ENCODE peak calls at places on chromosomes 6 and 20, in four cellular contexts. I is HCT116, S is HepG2, W is K562. F is an unnamed sample.
A peak's percentile ranks its signal among the peaks of the same experiment; 100 is the strongest.

GRCh38 chr20:45365444-45365970 is 2.6 kb downstream of the SYS1 start:
- DNase-seq in I (no peak), S (no peak), W (no peak), F (no peak)

GRCh38 chr20:10271470-10272219 is 53.0 kb downstream of the SNAP25 start:
- DNase-seq in I (no peak), S (no peak), W (no peak), F (no peak)

GRCh38 chr6:56909115-56909907 is 45.6 kb upstream of the BEND6 start:
- DNase-seq in I (no peak), S (no peak), W (no peak), F (peak; percentile 67)

GRCh38 chr20:42483694-42484303 is 705.9 kb downstream of the PTPRT start:
- DNase-seq in I (no peak), S (peak; percentile 32), W (peak; percentile 71), F (no peak)

GRCh38 chr20:53828673-53829085 is 235.0 kb upstream of the ZNF217 start:
- DNase-seq in I (peak; percentile 29), S (no peak), W (peak; percentile 23), F (peak; percentile 67)

GRCh38 chr20:11035211-11035610 is 361.4 kb upstream of the JAG1 start:
- DNase-seq in I (no peak), S (no peak), W (no peak), F (no peak)

GRCh38 chr6:134678436-134678889 is 271.4 kb downstream of the ALDH8A1 start:
- DNase-seq in I (no peak), S (no peak), W (no peak), F (no peak)

GRCh38 chr6:89122625-89123024 is 4.8 kb upstream of the SRSF12 start:
- DNase-seq in I (peak; percentile 21), S (peak; percentile 53), W (no peak), F (no peak)

GRCh38 chr6:84508334-84508733 is 256.1 kb downstream of the TBX18 start:
- DNase-seq in I (no peak), S (no peak), W (no peak), F (no peak)

GRCh38 chr20:58518896-58519593 is 3.8 kb upstream of the APCDD1L start:
- DNase-seq in I (no peak), S (no peak), W (no peak), F (no peak)

GRCh38 chr20:19181552-19181951 is 30.9 kb upstream of the SLC24A3 start:
- DNase-seq in I (no peak), S (no peak), W (no peak), F (no peak)

DNA sequence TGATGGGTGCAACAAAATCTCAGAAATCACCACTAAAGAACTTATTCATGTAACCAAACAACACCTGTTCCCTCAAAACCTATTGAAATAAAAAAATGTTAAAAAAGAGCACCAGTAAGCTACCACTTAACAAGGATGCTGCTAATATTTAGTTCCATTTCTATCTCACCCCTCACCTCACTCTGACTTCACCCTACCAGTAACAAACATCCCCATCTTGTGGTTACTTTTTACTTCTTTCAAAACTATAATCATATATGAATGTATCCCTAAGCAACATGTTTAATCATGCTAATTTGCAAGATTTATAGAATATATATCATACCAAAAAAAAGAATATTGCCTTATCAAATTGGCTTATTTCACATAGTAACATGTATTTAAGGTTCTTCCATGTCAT is 27.4 kb upstream of the SLC24A3 start:
- DNase-seq in I (no peak), S (no peak), W (no peak), F (no peak)
- TF ChIP-seq TCF7L2 in I (no peak), S (no peak), W (no peak), F (no peak)

DNA sequence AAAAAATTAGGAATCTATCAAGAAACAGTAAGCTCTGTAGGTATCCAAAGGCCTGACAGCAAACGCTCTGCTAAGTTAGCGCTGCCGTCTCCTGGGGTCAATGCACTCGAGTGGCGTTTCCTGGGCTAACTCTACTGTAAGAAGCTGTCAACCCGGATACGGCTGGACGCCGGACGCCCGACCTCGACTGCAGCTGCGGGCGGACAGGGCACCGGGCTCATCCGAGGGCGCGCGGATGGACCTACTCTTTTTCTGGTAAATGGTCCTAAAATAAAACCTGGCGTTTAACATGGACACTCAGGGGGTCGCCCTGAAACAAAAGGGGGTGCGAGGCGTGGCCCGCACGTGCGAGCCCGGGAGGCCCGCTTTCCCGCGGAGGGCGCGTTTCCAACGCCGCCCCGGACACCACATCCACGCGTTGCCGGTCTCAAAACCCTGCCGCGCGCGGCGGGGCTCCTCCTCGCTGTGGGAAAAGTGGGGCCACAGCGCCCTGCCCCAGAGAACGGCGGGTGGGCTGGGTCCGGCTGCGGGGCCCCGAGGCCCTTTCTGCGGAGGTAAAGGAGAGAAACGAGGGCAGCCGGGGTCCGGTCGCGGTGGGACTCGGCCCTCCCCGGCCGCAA is 535 bp downstream of the TCP1 start:
- DNase-seq in I (no peak), S (peak; percentile 47), W (peak; percentile 74), F (no peak)
- H3K4me1 ChIP-seq in I (peaks cover 20% of the 10 kb centered on the region), S (peaks cover 68% of the 10 kb centered on the region), W (peaks cover 14% of the 10 kb centered on the region), F (peaks cover 28% of the 10 kb centered on the region)

DNA sequence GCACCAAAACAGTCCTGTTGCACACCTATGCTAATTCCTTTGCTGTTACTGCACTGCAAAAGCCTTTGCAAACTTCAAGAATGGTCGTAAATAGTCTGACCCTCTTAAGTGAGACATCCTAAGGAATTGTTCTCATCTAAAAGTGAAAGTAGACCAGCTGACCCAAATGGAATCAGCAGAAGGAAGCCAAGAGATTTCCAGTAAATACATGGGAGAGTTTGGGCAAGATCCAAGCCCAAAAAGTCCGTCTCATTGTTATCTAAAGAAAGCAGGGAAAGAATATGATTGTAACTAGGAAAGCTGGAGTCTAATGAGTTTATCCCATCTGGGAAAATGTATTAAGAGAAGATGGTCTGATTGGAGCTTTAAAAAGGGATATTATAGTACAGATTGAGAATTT is 43.0 kb upstream of the HIVEP1 start:
- DNase-seq in I (no peak), S (no peak), W (no peak), F (no peak)
- TF ChIP-seq POLR2AphosphoS5 in I (no peak), S (no peak), W (no peak), F (no peak)

GRCh38 chr20:37223053-37223452 is 38.6 kb downstream of the GHRH start:
- DNase-seq in I (no peak), S (no peak), W (no peak), F (no peak)
- TF ChIP-seq TCF7L2 in I (no peak), S (no peak), W (no peak), F (no peak)

DNA sequence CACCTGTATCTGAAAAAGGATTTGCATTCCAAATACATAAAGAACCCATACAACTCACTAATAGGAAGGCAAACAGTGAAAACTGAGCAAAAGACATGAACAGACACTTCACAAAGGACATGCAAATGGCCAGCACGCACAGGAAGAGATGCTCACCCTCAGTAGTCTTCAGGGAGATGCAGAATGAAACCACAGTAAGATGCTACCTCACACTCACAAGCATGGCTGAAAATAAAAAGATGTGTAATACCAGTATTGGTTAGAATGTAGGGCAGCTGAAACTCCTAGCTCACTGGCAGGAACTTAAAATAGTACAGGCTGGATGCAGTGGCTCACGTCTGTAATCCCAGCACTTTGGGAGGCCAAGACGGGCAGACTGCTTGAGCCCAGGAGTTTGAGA is 64.6 kb downstream of the SNX5 start:
- DNase-seq in I (no peak), S (no peak), W (no peak), F (no peak)
- H3K4me1 ChIP-seq in I (peaks cover 7% of the 10 kb centered on the region), S (peaks cover under 1% of the 10 kb centered on the region), W (no peaks in the 10 kb centered on the region), F (no peaks in the 10 kb centered on the region)

GRCh38 chr20:33653900-33654596 is 8.1 kb upstream of the C20orf144 start:
- DNase-seq in I (no peak), S (no peak), W (no peak), F (no peak)

GRCh38 chr20:33651562-33652048 is 10.5 kb upstream of the C20orf144 start:
- DNase-seq in I (no peak), S (no peak), W (no peak), F (no peak)

GRCh38 chr20:33655164-33655563 is 7.0 kb upstream of the C20orf144 start:
- DNase-seq in I (no peak), S (no peak), W (no peak), F (no peak)

GRCh38 chr20:33654680-33655161 is 7.4 kb upstream of the C20orf144 start:
- DNase-seq in I (no peak), S (no peak), W (no peak), F (no peak)

DNA sequence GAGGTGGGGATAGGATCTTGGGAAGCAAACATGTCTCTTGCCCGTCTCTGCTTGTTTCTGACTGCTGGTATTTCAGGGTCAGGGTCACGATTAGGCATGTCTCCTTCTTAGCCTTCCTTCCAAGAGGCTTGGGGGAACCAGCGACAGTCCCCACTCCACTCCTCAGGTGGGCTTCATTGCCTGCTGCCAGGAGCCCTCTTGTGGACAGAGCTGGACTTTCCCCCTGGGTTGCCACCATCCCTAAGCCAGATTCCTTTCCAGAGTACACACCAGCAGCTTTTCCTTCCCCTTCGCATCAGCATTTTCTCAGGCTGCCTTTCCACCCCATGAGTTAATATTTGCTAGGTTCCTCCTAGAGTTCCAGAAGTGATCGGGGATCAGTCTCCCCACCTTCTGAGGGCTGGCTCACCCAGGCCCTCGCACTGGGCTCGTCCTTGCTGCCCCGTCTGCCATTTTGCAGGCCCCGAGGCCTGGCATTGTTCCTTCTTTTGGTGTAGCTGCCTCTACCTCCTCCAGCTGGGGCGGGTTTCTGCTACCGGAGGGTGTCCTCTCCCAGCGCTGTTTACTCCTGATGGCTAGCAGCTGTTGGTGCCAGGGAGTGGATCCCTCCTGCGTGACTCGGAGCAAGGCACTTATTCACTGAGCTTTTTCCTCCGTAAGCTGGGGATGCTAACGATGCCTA is 8.8 kb upstream of the C20orf144 start:
- DNase-seq in I (peak; percentile 35), S (peak; percentile 75), W (peak; percentile 72), F (peak; percentile 55)
- TF ChIP-seq POLR2AphosphoS5 in I (peak; percentile 38), S (peak; percentile 46), W (no peak), F (peak; percentile 64)

GRCh38 chr6:143581835-143582480 is 70.4 kb upstream of the FUCA2 start:
- DNase-seq in I (no peak), S (peak; percentile 42), W (no peak), F (no peak)
- TF ChIP-seq TCF7L2 in I (no peak), S (no peak), W (no peak), F (no peak)

GRCh38 chr20:50001784-50002311 is 19.1 kb downstream of the SNAI1 start:
- DNase-seq in I (no peak), S (no peak), W (no peak), F (no peak)
- H3K4me1 ChIP-seq in I (no peaks in the 10 kb centered on the region), S (peaks cover 45% of the 10 kb centered on the region), W (peaks cover 7% of the 10 kb centered on the region), F (peaks cover 10% of the 10 kb centered on the region)

DNA sequence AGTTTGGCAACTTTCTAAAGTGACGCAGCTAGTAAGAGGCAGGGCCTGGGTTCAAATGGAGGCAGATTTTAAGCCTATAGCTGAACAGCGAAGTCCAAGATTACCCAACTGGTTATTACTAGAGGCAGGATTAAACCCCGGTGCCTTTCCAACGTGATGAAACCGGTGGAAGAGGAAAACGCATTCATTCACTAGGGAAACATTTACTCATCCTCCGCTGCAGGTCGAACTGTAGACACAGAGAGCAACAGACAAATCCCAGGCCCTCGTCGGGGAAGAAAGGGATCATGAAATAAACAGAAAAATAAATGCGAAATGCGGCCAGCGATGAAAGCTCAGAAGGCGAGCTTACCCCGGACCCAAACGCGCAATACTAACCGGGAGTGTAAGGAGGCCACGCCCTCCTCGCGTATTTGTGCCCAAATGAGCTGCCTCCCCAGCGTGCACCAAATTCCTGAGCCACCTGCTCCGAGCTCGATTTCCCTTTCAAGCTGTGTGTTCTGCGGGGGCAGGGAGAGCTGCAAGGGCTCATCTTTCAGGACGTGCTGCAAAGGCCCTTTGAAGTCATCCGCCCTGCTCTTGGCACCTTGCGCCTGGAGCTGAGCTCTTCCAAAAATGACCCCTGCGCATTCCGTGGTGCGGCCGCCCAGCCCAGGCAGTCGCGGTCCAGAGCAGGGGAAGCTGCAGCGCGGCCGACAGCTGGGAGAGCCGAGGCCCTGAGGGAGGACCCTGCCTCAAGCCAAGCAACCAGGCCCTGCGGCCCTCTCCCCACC is 46.9 kb downstream of the PDYN start:
- DNase-seq in I (no peak), S (peak; percentile 70), W (no peak), F (no peak)
- TF ChIP-seq POLR2AphosphoS5 in I (no peak), S (no peak), W (no peak), F (no peak)

F was measured in Panc1.